ENCODE peak calls at places on chromosomes 12 and 14, in eight cellular contexts. A is iPS DF 19.7; C is uterus; N is left colon; J is CD8-positive, alpha-beta T cell; S is activated CD4-positive, alpha-beta T cell treated with anti-CD3 and anti-CD28 coated beads, Interleukin-2, amount 10 ng/mL, durations not matched to agents 7 days and 5 days; L is A172; U is skeletal muscle cell. X is an unnamed sample.

GRCh38 chr12:111783046-111783445 is 16.3 kb downstream of the ALDH2 start:
- DNase-seq in A (no peak), C (no peak), N (no peak), J (no peak), S (no peak), L (no peak), U (no peak), X (no peak)

GRCh38 chr14:34680806-34681479 is 33.5 kb downstream of the CFL2 start:
- DNase-seq in A (no peak), C (no peak), N (no peak), J (no peak), S (no peak), L (no peak), U (no peak), X (no peak)

GRCh38 chr14:53608369-53608768 is 348.3 kb downstream of the BMP4 start:
- DNase-seq in A (no peak), C (no peak), N (peak), J (no peak), S (no peak), L (peak), U (no peak), X (no peak)

GRCh38 chr12:18859400-18859799 is 121.5 kb downstream of the CAPZA3 start:
- DNase-seq in A (no peak), C (no peak), N (no peak), J (no peak), S (no peak), L (no peak), U (no peak), X (no peak)

GRCh38 chr14:74502236-74503019 is 8.9 kb downstream of the ISCA2 start:
- DNase-seq in A (no peak), C (peak), N (no peak), J (no peak), S (peak), L (peak), U (no peak), X (no peak)

GRCh38 chr12:70853326-70853725 is 67.2 kb downstream of the PTPRR start:
- DNase-seq in A (no peak), C (no peak), N (no peak), J (no peak), S (no peak), L (no peak), U (peak), X (no peak)

GRCh38 chr14:23041729-23042128 is 283 bp upstream of the PSMB11 start:
- DNase-seq in A (no peak), C (no peak), N (no peak), J (no peak), S (no peak), L (no peak), U (no peak), X (no peak)

GRCh38 chr12:130818381-130819247 is 20.4 kb downstream of the STX2 start:
- DNase-seq in A (no peak), C (peak), N (peak), J (peak), S (peak), L (no peak), U (no peak), X (no peak)

GRCh38 chr12:79549531-79550271 is 141.1 kb downstream of the PAWR start:
- DNase-seq in A (no peak), C (no peak), N (no peak), J (no peak), S (no peak), L (peak), U (no peak), X (peak)

GRCh38 chr14:24259282-24260025 is 3.5 kb downstream of the TGM1 start:
- DNase-seq in A (no peak), C (no peak), N (no peak), J (no peak), S (no peak), L (peak), U (no peak), X (no peak)

GRCh38 chr14:69619007-69619406 is 7.6 kb downstream of the SUSD6 start:
- DNase-seq in A (no peak), C (peak), N (no peak), J (no peak), S (no peak), L (no peak), U (no peak), X (no peak)

GRCh38 chr14:77000340-77001235 is 27.9 kb downstream of the IRF2BPL start:
- DNase-seq in A (no peak), C (peak), N (no peak), J (no peak), S (peak), L (no peak), U (peak), X (no peak)

GRCh38 chr12:92784795-92785562 is 82.2 kb downstream of the PLEKHG7 start:
- DNase-seq in A (peak), C (no peak), N (no peak), J (no peak), S (peak), L (peak), U (peak), X (no peak)

GRCh38 chr12:52836042-52836466 is 1.9 kb upstream of the KRT79 start:
- DNase-seq in A (no peak), C (no peak), N (no peak), J (peak), S (no peak), L (peak), U (peak), X (no peak)

GRCh38 chr14:32076278-32077080 is 625 bp upstream of the ARHGAP5 start:
- DNase-seq in A (peak), C (peak), N (peak), J (peak), S (peak), L (peak), U (peak), X (peak)

GRCh38 chr14:74685054-74685453 is 27.8 kb downstream of the AREL1 start:
- DNase-seq in A (no peak), C (no peak), N (no peak), J (no peak), S (no peak), L (no peak), U (no peak), X (no peak)

GRCh38 chr12:13981296-13981962 is at the start of gene GRIN2B:
- DNase-seq in A (no peak), C (no peak), N (peak), J (no peak), S (no peak), L (no peak), U (no peak), X (no peak)

GRCh38 chr12:79217306-79217705 is 352.7 kb downstream of the SYT1 start:
- DNase-seq in A (no peak), C (no peak), N (no peak), J (no peak), S (no peak), L (no peak), U (no peak), X (no peak)

X was measured in retinal pigment epithelial cell.